ENCODE peak calls at places on chromosome 16, in five cellular contexts. O is uterus; M is stomach; N is CD8-positive, alpha-beta T cell; B is A549. R is an unnamed sample.

GRCh38 chr16:81493755-81494433 is 49.3 kb downstream of the CMIP start:
- DNase-seq in N (peak), O (no peak), M (peak), B (peak), R (no peak)

GRCh38 chr16:56833243-56833970 is 31.6 kb upstream of the SLC12A3 start:
- DNase-seq in O (no peak), M (no peak), B (no peak), N (no peak), R (no peak)

GRCh38 chr16:19227643-19228042 is 57.9 kb upstream of the CLEC19A start:
- DNase-seq in M (no peak), B (no peak), N (no peak), O (no peak), R (no peak)

GRCh38 chr16:88769617-88770458 is 15.2 kb downstream of the PIEZO1 start:
- DNase-seq in M (no peak), B (peak), O (peak), N (no peak), R (no peak)

GRCh38 chr16:86990451-86990850 is 326.7 kb downstream of the C16orf95 start:
- DNase-seq in M (no peak), B (no peak), O (no peak), N (no peak), R (no peak)

GRCh38 chr16:546909-547770 is 13.1 kb upstream of the PRR35 start:
- DNase-seq in B (peak), N (peak), M (peak), O (peak), R (no peak)

GRCh38 chr16:87291944-87292343 is 25.2 kb downstream of the C16orf95 start:
- DNase-seq in B (no peak), M (no peak), N (no peak), O (no peak), R (no peak)

GRCh38 chr16:21608647-21609328 is 9.4 kb downstream of the METTL9 start:
- DNase-seq in N (no peak), B (no peak), O (no peak), M (no peak), R (no peak)

GRCh38 chr16:54964239-54964638 is 33.6 kb downstream of the IRX5 start:
- DNase-seq in B (no peak), O (no peak), M (no peak), N (no peak), R (no peak)

GRCh38 chr16:51971184-51971583 is 575.8 kb downstream of the TOX3 start:
- DNase-seq in M (peak), N (no peak), B (peak), O (no peak), R (no peak)

GRCh38 chr16:78431701-78432100 is 332.2 kb downstream of the WWOX start:
- DNase-seq in N (no peak), B (no peak), O (no peak), M (no peak), R (no peak)

GRCh38 chr16:1511662-1512061 is 18.5 kb downstream of the TELO2 start:
- DNase-seq in N (no peak), B (no peak), M (no peak), O (no peak), R (no peak)

GRCh38 chr16:177394-177822 is 928 bp downstream of the HBA1 start:
- DNase-seq in M (no peak), O (no peak), B (no peak), N (no peak), R (no peak)

GRCh38 chr16:13158427-13158826 is 257.0 kb downstream of the SHISA9 start:
- DNase-seq in B (peak), M (no peak), N (no peak), O (no peak), R (no peak)

GRCh38 chr16:3259829-3260228 is 3.4 kb upstream of the MEFV start:
- DNase-seq in M (no peak), N (no peak), B (no peak), O (no peak), R (no peak)
- H3K27ac ChIP-seq in M (no peak), N (no peak), B (no peak), O (no peak), R (no peak)

DNA sequence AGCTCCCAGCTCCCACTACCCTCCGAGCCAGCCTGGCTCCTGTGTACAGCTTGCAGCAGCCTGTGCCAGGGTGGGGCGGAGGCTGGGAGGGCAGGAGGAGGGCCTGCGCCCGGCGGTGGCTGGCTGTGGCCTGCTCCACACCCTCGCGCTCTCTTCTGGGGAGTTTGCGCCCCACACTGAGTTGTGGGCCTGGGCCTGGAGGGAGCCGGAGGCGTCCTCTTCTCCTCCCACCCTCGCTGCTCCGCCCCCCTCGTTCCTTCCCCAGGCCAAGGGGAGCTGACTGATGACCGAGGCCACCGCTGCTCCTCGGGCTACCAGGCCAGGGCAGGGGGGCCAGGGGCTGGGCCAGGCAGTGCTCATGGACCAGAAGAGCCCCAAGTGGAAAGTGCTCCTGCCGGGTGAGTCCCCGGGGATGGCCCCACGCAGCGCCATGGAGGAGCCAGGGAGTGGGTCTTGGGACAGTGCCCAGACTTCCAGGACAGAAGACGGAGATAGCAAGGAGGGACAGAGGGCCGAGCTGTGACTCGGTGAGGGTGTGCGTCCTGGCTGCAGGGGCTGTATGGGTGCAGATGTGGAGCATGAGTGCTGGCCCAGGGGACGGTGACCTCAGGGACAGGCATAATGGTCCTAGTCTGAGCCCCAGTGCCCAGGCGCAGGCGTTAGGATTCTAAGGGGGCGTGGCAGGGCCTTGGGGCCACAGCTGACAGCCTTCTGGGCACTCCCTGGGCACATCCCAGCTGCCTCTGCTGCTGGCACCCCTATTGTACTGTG is 242.1 kb upstream of the GSE1 start:
- DNase-seq in M (peak), B (no peak), N (no peak), O (no peak), R (no peak)
- H3K27ac ChIP-seq in M (peak), B (no peak), N (no peak), O (no peak), R (no peak)

GRCh38 chr16:71855937-71856662 is 10.3 kb downstream of the ATXN1L start:
- DNase-seq in O (no peak), B (no peak), M (no peak), N (peak), R (no peak)

GRCh38 chr16:71852146-71852545 is 6.4 kb downstream of the ATXN1L start:
- DNase-seq in M (no peak), B (no peak), O (no peak), N (no peak), R (no peak)

GRCh38 chr16:71852561-71852960 is 6.8 kb downstream of the ATXN1L start:
- DNase-seq in M (no peak), N (no peak), O (no peak), B (no peak), R (no peak)

GRCh38 chr16:71853413-71853812 is 7.6 kb downstream of the ATXN1L start:
- DNase-seq in B (no peak), O (no peak), M (no peak), N (no peak), R (no peak)

DNA sequence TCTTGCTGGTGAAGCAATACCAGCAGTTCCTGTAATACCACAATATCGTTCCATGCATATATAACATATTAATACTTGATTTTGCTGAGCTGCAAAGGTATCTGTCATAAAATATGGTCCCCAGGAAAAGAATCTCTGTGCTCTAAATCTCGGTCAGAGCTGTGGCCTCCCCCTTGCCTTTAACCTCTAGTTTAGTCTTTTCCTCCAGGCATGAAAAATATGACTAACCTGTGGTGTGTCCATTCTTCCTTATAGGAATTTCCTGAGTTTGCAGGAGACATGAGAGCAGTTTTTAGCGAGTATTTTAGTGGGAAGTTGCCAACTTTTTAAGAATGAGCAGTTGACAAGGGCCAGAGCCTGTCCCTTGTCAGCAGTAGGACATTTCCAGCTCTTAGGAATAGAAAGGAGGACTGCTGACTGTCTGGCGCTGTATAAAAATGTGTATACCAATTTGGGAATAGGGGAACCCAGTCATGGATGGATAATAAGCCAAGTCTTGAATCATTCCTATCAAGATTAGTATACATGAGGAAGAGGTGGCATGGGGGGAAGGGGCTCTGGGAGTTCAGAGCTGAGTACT is 8.7 kb downstream of the ATXN1L start:
- DNase-seq in O (no peak), M (no peak), B (no peak), N (no peak), R (no peak)
- H3K27ac ChIP-seq in O (no peak), M (no peak), B (no peak), N (no peak), R (no peak)

DNA sequence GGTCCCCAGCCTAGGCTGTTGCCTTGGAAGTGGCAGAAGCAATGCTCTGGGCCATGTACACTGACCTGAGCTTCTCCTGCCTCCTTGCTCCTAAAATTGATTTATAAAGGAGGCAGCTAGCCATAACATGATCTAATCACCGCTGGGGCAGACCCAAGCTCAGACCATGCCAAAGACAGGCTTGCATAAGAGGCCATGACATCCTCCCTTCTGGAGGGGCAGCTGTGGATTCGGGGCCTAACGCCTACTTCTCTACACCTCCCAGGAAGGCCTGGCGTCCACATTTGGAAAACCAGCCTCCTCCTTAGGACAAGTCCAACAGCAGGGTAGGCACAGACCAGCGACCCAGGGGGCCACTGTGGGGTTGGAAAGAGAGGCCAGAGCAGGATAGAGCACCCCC is 12.4 kb downstream of the HSD11B2 start:
- DNase-seq in O (peak), B (no peak), N (no peak), M (no peak), R (no peak)
- H3K27ac ChIP-seq in O (peak), B (no peak), N (no peak), M (peak), R (no peak)

DNA sequence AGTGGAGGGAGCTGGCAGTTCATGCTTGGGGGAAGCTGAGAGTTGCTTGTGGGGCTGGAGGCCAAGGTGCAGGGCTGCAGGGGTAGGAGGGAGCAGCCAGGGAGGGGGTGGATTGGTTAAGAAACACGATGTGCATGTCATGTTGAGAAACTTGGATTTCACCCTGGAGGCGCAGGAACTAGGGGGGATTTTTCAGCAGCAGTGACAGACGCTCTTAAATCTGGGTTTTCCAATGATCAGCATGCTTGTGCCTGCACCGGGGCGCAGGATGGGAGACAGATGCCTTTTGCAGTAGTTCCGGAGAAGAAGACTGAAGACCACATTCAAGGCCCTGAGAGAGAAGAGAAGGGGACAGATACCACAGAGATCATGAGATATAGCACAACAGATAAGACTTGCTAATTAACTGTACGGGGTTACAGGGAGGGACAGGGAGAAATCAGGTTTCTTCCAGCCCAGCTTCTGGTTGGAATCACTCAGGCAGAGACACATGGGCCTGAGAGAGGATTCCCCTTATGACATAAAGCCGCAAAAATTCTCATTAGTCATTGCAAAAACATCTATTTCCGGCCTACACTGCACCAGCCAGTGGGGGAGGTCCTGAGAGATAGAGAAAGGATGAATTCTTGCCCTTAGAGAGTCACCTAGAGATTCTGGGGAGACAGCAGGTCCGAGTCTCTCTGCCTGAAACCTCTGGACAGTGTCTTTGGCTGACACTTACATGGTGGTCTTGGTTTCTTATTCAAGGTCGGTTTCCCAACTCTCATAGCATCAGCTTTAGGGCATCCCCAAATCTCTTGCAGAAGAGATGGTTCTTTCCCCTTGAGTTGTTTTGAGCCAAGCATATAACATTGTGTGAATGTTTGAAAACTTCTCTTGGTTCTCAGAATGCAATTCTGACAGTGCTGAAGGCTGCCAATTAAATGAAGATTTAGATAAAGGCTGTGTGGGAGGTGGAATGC is 27.1 kb downstream of the CDH13 start:
- DNase-seq in M (no peak), N (peak), O (peak), B (peak), R (no peak)
- H3K27ac ChIP-seq in M (no peak), N (no peak), O (no peak), B (peak), R (no peak)

GRCh38 chr16:73483076-73483791 is 435.3 kb upstream of the ZFHX3 start:
- DNase-seq in O (no peak), B (no peak), N (no peak), M (no peak), R (no peak)

GRCh38 chr16:73480381-73480780 is 432.5 kb upstream of the ZFHX3 start:
- DNase-seq in B (no peak), N (no peak), O (no peak), M (no peak), R (no peak)

GRCh38 chr16:73483934-73484712 is 436.2 kb upstream of the ZFHX3 start:
- DNase-seq in N (no peak), O (no peak), B (no peak), M (no peak), R (no peak)
- H3K27ac ChIP-seq in N (no peak), O (no peak), B (no peak), M (no peak), R (no peak)